ENCODE peak calls at places on chromosomes 12 and 14, in six cellular contexts. One of them, this sample, is unnamed.

GRCh38 chr14:59698793-59699192 is 122.2 kb upstream of the CCDC175 start:
- DNase-seq in H4: peak; percentile 28
- DNase-seq in stimulated activated CD4-positive, alpha-beta T cell treated with anti-CD3 and anti-CD28 coated beads, Interleukin-15, amount 100 ng/mL, for 1 hour: no peak
- DNase-seq in NCI-H1105: no peak
- DNase-seq in neural progenitor cell: no peak
- DNase-seq in NCI-H2107: no peak
- DNase-seq in this sample: peak; percentile 35

GRCh38 chr14:53515264-53515663 is 362.1 kb upstream of the DDHD1 start:
- DNase-seq in H4: no peak
- DNase-seq in stimulated activated CD4-positive, alpha-beta T cell treated with anti-CD3 and anti-CD28 coated beads, Interleukin-15, amount 100 ng/mL, for 1 hour: no peak
- DNase-seq in NCI-H1105: no peak
- DNase-seq in neural progenitor cell: no peak
- DNase-seq in NCI-H2107: no peak
- DNase-seq in this sample: no peak

GRCh38 chr12:103140217-103140616 is 182.7 kb downstream of the ASCL1 start:
- DNase-seq in H4: no peak
- DNase-seq in stimulated activated CD4-positive, alpha-beta T cell treated with anti-CD3 and anti-CD28 coated beads, Interleukin-15, amount 100 ng/mL, for 1 hour: no peak
- DNase-seq in NCI-H1105: no peak
- DNase-seq in neural progenitor cell: peak; percentile 52
- DNase-seq in NCI-H2107: no peak
- DNase-seq in this sample: no peak

GRCh38 chr14:39368261-39368959 is 63.8 kb downstream of the FBXO33 start:
- DNase-seq in H4: peak; percentile 52
- DNase-seq in stimulated activated CD4-positive, alpha-beta T cell treated with anti-CD3 and anti-CD28 coated beads, Interleukin-15, amount 100 ng/mL, for 1 hour: no peak
- DNase-seq in NCI-H1105: peak; percentile 53
- DNase-seq in neural progenitor cell: peak; percentile 89
- DNase-seq in NCI-H2107: peak; percentile 83
- DNase-seq in this sample: peak; percentile 86

GRCh38 chr14:99181246-99181645 is 90.8 kb downstream of the BCL11B start:
- DNase-seq in H4: no peak
- DNase-seq in stimulated activated CD4-positive, alpha-beta T cell treated with anti-CD3 and anti-CD28 coated beads, Interleukin-15, amount 100 ng/mL, for 1 hour: no peak
- DNase-seq in NCI-H1105: no peak
- DNase-seq in neural progenitor cell: no peak
- DNase-seq in NCI-H2107: no peak
- DNase-seq in this sample: no peak

GRCh38 chr12:28409892-28410291 is 219.6 kb downstream of the CCDC91 start:
- DNase-seq in H4: no peak
- DNase-seq in stimulated activated CD4-positive, alpha-beta T cell treated with anti-CD3 and anti-CD28 coated beads, Interleukin-15, amount 100 ng/mL, for 1 hour: no peak
- DNase-seq in NCI-H1105: no peak
- DNase-seq in neural progenitor cell: no peak
- DNase-seq in NCI-H2107: no peak
- DNase-seq in this sample: no peak

GRCh38 chr12:1794440-1795090 is 25.8 kb upstream of the LRTM2 start:
- DNase-seq in H4: no peak
- DNase-seq in stimulated activated CD4-positive, alpha-beta T cell treated with anti-CD3 and anti-CD28 coated beads, Interleukin-15, amount 100 ng/mL, for 1 hour: no peak
- DNase-seq in NCI-H1105: no peak
- DNase-seq in neural progenitor cell: no peak
- DNase-seq in NCI-H2107: no peak
- DNase-seq in this sample: no peak

GRCh38 chr14:51448831-51449665 is 202.7 kb upstream of the FRMD6 start:
- DNase-seq in H4: peak; percentile 28
- DNase-seq in stimulated activated CD4-positive, alpha-beta T cell treated with anti-CD3 and anti-CD28 coated beads, Interleukin-15, amount 100 ng/mL, for 1 hour: no peak
- DNase-seq in NCI-H1105: no peak
- DNase-seq in neural progenitor cell: no peak
- DNase-seq in NCI-H2107: no peak
- DNase-seq in this sample: peak; percentile 75

GRCh38 chr12:129069886-129070285 is 216.6 kb downstream of the GLT1D1 start:
- DNase-seq in H4: no peak
- DNase-seq in stimulated activated CD4-positive, alpha-beta T cell treated with anti-CD3 and anti-CD28 coated beads, Interleukin-15, amount 100 ng/mL, for 1 hour: no peak
- DNase-seq in NCI-H1105: no peak
- DNase-seq in neural progenitor cell: no peak
- DNase-seq in NCI-H2107: no peak
- DNase-seq in this sample: no peak

GRCh38 chr14:25011095-25011494 is 38.9 kb downstream of the STXBP6 start:
- DNase-seq in H4: no peak
- DNase-seq in stimulated activated CD4-positive, alpha-beta T cell treated with anti-CD3 and anti-CD28 coated beads, Interleukin-15, amount 100 ng/mL, for 1 hour: no peak
- DNase-seq in NCI-H1105: no peak
- DNase-seq in neural progenitor cell: no peak
- DNase-seq in NCI-H2107: no peak
- DNase-seq in this sample: no peak

GRCh38 chr14:22375321-22375930 is 213.6 kb downstream of the DAD1 start:
- DNase-seq in H4: peak; percentile 60
- DNase-seq in stimulated activated CD4-positive, alpha-beta T cell treated with anti-CD3 and anti-CD28 coated beads, Interleukin-15, amount 100 ng/mL, for 1 hour: no peak
- DNase-seq in NCI-H1105: peak; percentile 37
- DNase-seq in neural progenitor cell: peak; percentile 67
- DNase-seq in NCI-H2107: peak; percentile 20
- DNase-seq in this sample: no peak

This sample was measured in astrocyte of the cerebellum.